ENCODE peak calls at places on chromosomes 6 and 20, in seven cellular contexts. L is GM23338, U is HCT116, G is hepatocyte, H is PC-3, O is neural progenitor cell, E is MM.1S. R is an unnamed sample.

GRCh38 chr6:118220429-118221128 is 313.5 kb downstream of the SLC35F1 start:
- DNase-seq in L (no peak), U (no peak), G (no peak), H (no peak), O (no peak), E (no peak), R (no peak)

GRCh38 chr20:51059862-51060261 is 37.0 kb upstream of the KCNG1 start:
- DNase-seq in L (no peak), U (no peak), G (no peak), H (no peak), O (no peak), E (no peak), R (no peak)

GRCh38 chr6:33123181-33123580 is 47.4 kb downstream of the HLA-DPB1 start:
- DNase-seq in L (no peak), U (no peak), G (no peak), H (no peak), O (no peak), E (no peak), R (no peak)

GRCh38 chr6:27251672-27252251 is 4.3 kb downstream of the PRSS16 start:
- DNase-seq in L (peak; percentile 98), U (peak; percentile 85), G (peak; percentile 93), H (peak; percentile 92), O (peak; percentile 97), E (peak; percentile 93), R (peak; percentile 91)

GRCh38 chr6:3699231-3699630 is 52.3 kb downstream of the PXDC1 start:
- DNase-seq in L (no peak), U (no peak), G (no peak), H (no peak), O (no peak), E (no peak), R (no peak)

GRCh38 chr6:138964012-138964411 is 24.0 kb downstream of the REPS1 start:
- DNase-seq in L (no peak), U (no peak), G (no peak), H (no peak), O (no peak), E (no peak), R (no peak)

GRCh38 chr6:130933712-130934200 is 106.5 kb downstream of the SMLR1 start:
- DNase-seq in L (peak; percentile 43), U (no peak), G (peak; percentile 17), H (peak; percentile 86), O (no peak), E (no peak), R (no peak)

GRCh38 chr20:13656721-13657368 is 18.1 kb upstream of the TASP1 start:
- DNase-seq in L (no peak), U (no peak), G (no peak), H (no peak), O (no peak), E (no peak), R (no peak)

GRCh38 chr20:60034231-60035110 is 76.2 kb downstream of the CDH26 start:
- DNase-seq in L (no peak), U (no peak), G (no peak), H (no peak), O (no peak), E (no peak), R (no peak)

GRCh38 chr6:437042-437402 is 45.5 kb downstream of the IRF4 start:
- DNase-seq in L (no peak), U (no peak), G (no peak), H (peak; percentile 76), O (no peak), E (no peak), R (no peak)

DNA sequence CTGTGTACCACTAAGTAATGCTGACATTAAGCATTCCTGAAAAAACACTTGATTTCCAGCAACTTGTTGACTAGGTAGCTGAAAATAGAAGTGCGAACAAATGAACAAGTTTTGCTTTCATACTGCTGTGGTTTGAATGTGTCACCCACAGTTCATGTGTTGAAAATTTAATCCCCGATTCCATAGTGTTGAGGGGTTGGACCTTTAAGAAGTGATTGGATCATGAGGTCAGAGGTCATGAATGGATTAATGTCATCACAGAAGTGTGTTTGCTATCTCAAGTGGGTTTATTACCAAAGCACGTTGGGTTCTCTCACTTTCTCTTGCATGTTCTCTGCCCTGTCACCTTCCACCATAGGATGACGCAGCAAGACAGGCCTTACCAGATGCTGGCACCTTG is 568.5 kb downstream of the UTRN start:
- DNase-seq in L (no peak), U (no peak), G (no peak), H (no peak), O (no peak), E (peak; percentile 10), R (no peak)
- TF ChIP-seq EZH2phosphoT487 in L (no peak), U (no peak), G (no peak), H (no peak), O (no peak), E (no peak), R (no peak)

GRCh38 chr6:16673011-16673797 is 88.1 kb downstream of the ATXN1 start:
- DNase-seq in L (no peak), U (no peak), G (no peak), H (no peak), O (no peak), E (no peak), R (no peak)
- H3K4me1 ChIP-seq in L (peaks cover 13% of the 10 kb centered on the region), U (peaks cover 58% of the 10 kb centered on the region), G (peaks cover 20% of the 10 kb centered on the region), H (peaks cover 70% of the 10 kb centered on the region), O (no peaks in the 10 kb centered on the region), E (peaks cover 30% of the 10 kb centered on the region), R (no peaks in the 10 kb centered on the region)

GRCh38 chr6:6684365-6684833 is 95.9 kb downstream of the LY86 start:
- DNase-seq in L (no peak), U (no peak), G (no peak), H (no peak), O (no peak), E (no peak), R (no peak)
- TF ChIP-seq EZH2phosphoT487 in L (no peak), U (no peak), G (no peak), H (no peak), O (no peak), E (no peak), R (no peak)

DNA sequence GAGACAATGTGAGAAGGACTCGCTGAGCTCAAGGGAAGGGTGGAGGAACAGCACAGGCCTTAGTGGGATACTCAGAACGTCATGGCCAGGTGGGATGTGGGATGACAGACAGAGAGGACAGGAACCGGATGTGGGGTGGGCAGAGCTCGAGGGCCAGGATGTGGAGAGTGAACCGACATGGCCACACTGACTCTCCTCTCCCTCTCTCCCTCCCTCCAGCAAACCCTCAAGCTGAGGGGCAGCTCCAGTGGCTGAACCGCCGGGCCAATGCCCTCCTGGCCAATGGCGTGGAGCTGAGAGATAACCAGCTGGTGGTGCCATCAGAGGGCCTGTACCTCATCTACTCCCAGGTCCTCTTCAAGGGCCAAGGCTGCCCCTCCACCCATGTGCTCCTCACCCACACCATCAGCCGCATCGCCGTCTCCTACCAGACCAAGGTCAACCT is 1.6 kb downstream of the TNF start:
- DNase-seq in L (no peak), U (no peak), G (no peak), H (no peak), O (no peak), E (no peak), R (no peak)
- H3K4me1 ChIP-seq in L (peaks cover 3% of the 10 kb centered on the region), U (peaks cover 17% of the 10 kb centered on the region), G (peaks cover 2% of the 10 kb centered on the region), H (peaks cover 11% of the 10 kb centered on the region), O (peaks cover 11% of the 10 kb centered on the region), E (peaks cover 19% of the 10 kb centered on the region), R (peaks cover 79% of the 10 kb centered on the region)

GRCh38 chr20:38119446-38119845 is 45.6 kb downstream of the TGM2 start:
- DNase-seq in L (no peak), U (no peak), G (no peak), H (no peak), O (no peak), E (no peak), R (no peak)

GRCh38 chr20:38116409-38117165 is 48.5 kb downstream of the TGM2 start:
- DNase-seq in L (no peak), U (no peak), G (no peak), H (no peak), O (no peak), E (no peak), R (no peak)

GRCh38 chr20:38115896-38116295 is 49.2 kb downstream of the TGM2 start:
- DNase-seq in L (no peak), U (no peak), G (no peak), H (no peak), O (no peak), E (no peak), R (no peak)

GRCh38 chr20:38117205-38117604 is 47.9 kb downstream of the TGM2 start:
- DNase-seq in L (no peak), U (no peak), G (no peak), H (no peak), O (no peak), E (no peak), R (no peak)

DNA sequence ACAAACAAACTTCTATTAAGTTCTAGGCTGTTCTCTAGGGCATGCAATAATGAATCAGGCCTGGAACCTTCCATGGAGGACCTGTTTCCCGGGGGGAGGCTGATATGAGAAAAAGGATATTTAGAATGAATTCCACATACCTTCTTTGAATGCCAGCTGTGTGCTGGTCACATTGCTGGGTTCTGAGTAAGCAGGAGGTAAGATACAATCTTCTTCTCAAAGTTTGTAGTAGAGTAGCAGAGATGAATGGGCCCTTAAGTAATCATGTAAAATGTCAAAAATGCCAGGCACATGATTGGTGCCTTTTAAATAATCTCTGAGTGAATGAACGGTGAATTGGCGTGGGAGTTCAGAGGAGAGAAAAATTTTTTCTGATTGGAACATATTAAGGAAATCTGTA is 47.4 kb downstream of the TGM2 start:
- DNase-seq in L (no peak), U (no peak), G (no peak), H (peak; percentile 96), O (no peak), E (no peak), R (no peak)
- TF ChIP-seq EZH2phosphoT487 in L (no peak), U (no peak), G (no peak), H (no peak), O (no peak), E (no peak), R (no peak)